ENCODE peak calls at places on chromosome X, in six cellular contexts. M, R, G, N, J and A are unnamed samples. For H3K4me1, the result is how much of the 10 kb centered on the place peaks cover.

GRCh38 chrX:48045410-48046311 is 25.8 kb downstream of the ZNF630 start:
- DNase-seq in M (peak), R (peak), G (no peak), N (peak), J (peak), A (no peak)

GRCh38 chrX:46204721-46205422 is 340.3 kb downstream of the ZNF674 start:
- DNase-seq in M (no peak), R (no peak), G (no peak), N (no peak), J (no peak), A (no peak)

GRCh38 chrX:118693843-118694242 is 33.6 kb upstream of the IL13RA1 start:
- DNase-seq in M (no peak), R (no peak), G (no peak), N (no peak), J (no peak), A (no peak)

GRCh38 chrX:110108381-110108796 is 105.5 kb downstream of the TMEM164 start:
- DNase-seq in M (peak), R (no peak), G (no peak), N (peak), J (no peak), A (no peak)

GRCh38 chrX:124406294-124407013 is 60.1 kb downstream of the SH2D1A start:
- DNase-seq in M (peak), R (peak), G (peak), N (peak), J (no peak), A (peak)

GRCh38 chrX:95063554-95063953 is 1389.5 kb downstream of the FAM133A start:
- DNase-seq in M (no peak), R (peak), G (no peak), N (no peak), J (no peak), A (no peak)

GRCh38 chrX:70172226-70172625 is 5.1 kb upstream of the DGAT2L6 start:
- DNase-seq in M (peak), R (peak), G (no peak), N (no peak), J (no peak), A (no peak)

GRCh38 chrX:49185062-49185394 is 1.1 kb downstream of the PRICKLE3 start:
- DNase-seq in M (no peak), R (peak), G (no peak), N (no peak), J (no peak), A (no peak)

GRCh38 chrX:54452920-54453319 is 12.7 kb downstream of the TSR2 start:
- DNase-seq in M (peak), R (peak), G (no peak), N (no peak), J (no peak), A (no peak)

GRCh38 chrX:20620301-20620700 is 353.6 kb upstream of the RPS6KA3 start:
- DNase-seq in M (peak), R (peak), G (no peak), N (no peak), J (no peak), A (no peak)

GRCh38 chrX:74377282-74377681 is 44.0 kb upstream of the SLC16A2 start:
- DNase-seq in M (no peak), R (no peak), G (no peak), N (no peak), J (no peak), A (no peak)

GRCh38 chrX:31128849-31129248 is 57.0 kb upstream of the FTHL17 start:
- DNase-seq in M (no peak), R (no peak), G (no peak), N (no peak), J (no peak), A (no peak)

GRCh38 chrX:46549914-46550313 is 4.7 kb upstream of the ZNF674 start:
- DNase-seq in M (no peak), R (no peak), G (no peak), N (no peak), J (no peak), A (no peak)

GRCh38 chrX:44422631-44423030 is 79.2 kb upstream of the EFHC2 start:
- DNase-seq in M (no peak), R (peak), G (no peak), N (no peak), J (no peak), A (no peak)

GRCh38 chrX:118644378-118644777 is 83.0 kb upstream of the IL13RA1 start:
- DNase-seq in M (peak), R (peak), G (peak), N (no peak), J (no peak), A (no peak)

GRCh38 chrX:69051901-69052300 is 113.4 kb downstream of the PJA1 start:
- DNase-seq in M (no peak), R (no peak), G (no peak), N (no peak), J (no peak), A (no peak)

GRCh38 chrX:135324463-135324862 is 15.2 kb downstream of the ETDC start:
- DNase-seq in M (no peak), R (no peak), G (no peak), N (no peak), J (no peak), A (no peak)

GRCh38 chrX:15216280-15216679 is 53.6 kb downstream of the ASB9 start:
- DNase-seq in M (no peak), R (no peak), G (no peak), N (no peak), J (no peak), A (no peak)

GRCh38 chrX:72023071-72023470 is 108.6 kb downstream of the RTL5 start:
- DNase-seq in M (no peak), R (no peak), G (no peak), N (no peak), J (no peak), A (no peak)

GRCh38 chrX:15930585-15930984 is 76.0 kb upstream of the AP1S2 start:
- DNase-seq in M (peak), R (peak), G (no peak), N (no peak), J (no peak), A (no peak)

GRCh38 chrX:53001958-53002357 is 43.6 kb upstream of the FAM156A start:
- DNase-seq in M (no peak), R (no peak), G (no peak), N (no peak), J (no peak), A (no peak)

GRCh38 chrX:113400193-113400704 is 559.6 kb upstream of the AMOT start:
- DNase-seq in M (no peak), R (peak), G (no peak), N (no peak), J (no peak), A (no peak)

GRCh38 chrX:39855748-39856129 is 242.0 kb downstream of the BCOR start:
- DNase-seq in M (peak), R (peak), G (no peak), N (no peak), J (no peak), A (peak)

GRCh38 chrX:24334473-24334872 is 20.6 kb upstream of the SUPT20HL2 start:
- DNase-seq in M (no peak), R (no peak), G (no peak), N (no peak), J (no peak), A (no peak)

GRCh38 chrX:65985922-65986588 is 53.8 kb downstream of the VSIG4 start:
- DNase-seq in M (peak), R (peak), G (peak), N (no peak), J (no peak), A (peak)

GRCh38 chrX:77436271-77436670 is 10.9 kb upstream of the FGF16 start:
- DNase-seq in M (no peak), R (peak), G (no peak), N (no peak), J (no peak), A (no peak)

GRCh38 chrX:31240982-31241381 is 169.1 kb upstream of the FTHL17 start:
- DNase-seq in M (no peak), R (no peak), G (no peak), N (no peak), J (no peak), A (no peak)

GRCh38 chrX:17052210-17052609 is 105.8 kb downstream of the REPS2 start:
- DNase-seq in M (peak), R (peak), G (no peak), N (no peak), J (no peak), A (no peak)

GRCh38 chrX:119479845-119480244 is 11.6 kb downstream of the SLC25A5 start:
- DNase-seq in M (no peak), R (no peak), G (no peak), N (no peak), J (no peak), A (no peak)

GRCh38 chrX:136783159-136783558 is 2.4 kb upstream of the ARHGEF6 start:
- DNase-seq in M (no peak), R (no peak), G (no peak), N (no peak), J (no peak), A (no peak)
- H3K27ac ChIP-seq in M (no peak), R (no peak), G (no peak), N (no peak), J (no peak), A (no peak)

DNA sequence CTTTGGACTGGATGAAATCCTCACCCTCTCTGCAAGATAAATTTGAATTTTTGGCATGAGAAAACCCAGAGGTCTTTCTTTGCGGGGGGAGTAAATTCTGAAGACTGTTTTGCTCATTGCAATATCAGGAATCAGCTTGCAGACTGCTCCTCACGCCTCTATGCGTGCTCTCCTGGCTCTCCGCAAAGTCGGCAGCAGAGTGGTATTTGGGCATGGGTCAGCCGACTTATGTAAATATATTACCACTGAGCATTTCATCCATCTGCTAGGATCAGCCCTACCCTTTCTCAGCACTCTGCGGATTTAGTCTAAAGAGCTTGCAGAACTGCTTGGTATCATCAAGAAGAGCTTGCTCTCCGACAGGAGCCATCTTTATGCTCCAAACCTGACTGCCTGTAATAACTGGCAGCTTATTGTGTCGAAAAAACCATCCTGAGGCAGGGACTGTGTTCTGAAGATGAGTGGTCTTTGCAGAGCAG is 288.1 kb downstream of the ASMT start:
- DNase-seq in M (no peak), R (no peak), G (no peak), N (no peak), J (no peak), A (no peak)
- H3K4me1 ChIP-seq in M (under half), R (under half), G (under half), N (under half), J (under half), A (under half)

DNA sequence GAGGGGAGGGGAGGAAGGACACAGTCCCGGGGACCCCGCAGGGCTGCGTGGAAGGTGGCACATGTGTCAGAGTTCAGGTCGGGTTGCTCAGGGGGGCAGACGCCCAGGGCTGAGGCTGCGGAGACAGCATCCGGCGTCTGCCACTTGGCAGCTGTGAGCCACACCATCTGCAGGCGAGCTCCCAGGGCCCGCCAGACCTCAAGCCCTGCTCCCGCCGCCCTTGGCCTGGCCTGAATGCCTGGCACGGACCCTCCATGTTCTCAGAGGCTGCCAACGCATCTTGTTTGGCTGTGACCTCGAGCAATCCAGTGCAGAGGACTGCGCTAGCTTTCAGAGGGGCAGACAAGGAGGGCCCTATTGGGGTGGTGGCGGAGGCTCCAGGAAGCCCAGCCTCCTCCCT is 5.1 kb downstream of the BGN start:
- DNase-seq in M (no peak), R (peak), G (no peak), N (peak), J (no peak), A (no peak)
- H3K27ac ChIP-seq in M (no peak), R (no peak), G (no peak), N (peak), J (no peak), A (no peak)

GRCh38 chrX:130109429-130110378 is 593 bp downstream of the ELF4 start:
- DNase-seq in M (peak), R (peak), G (no peak), N (no peak), J (peak), A (no peak)

GRCh38 chrX:130105226-130105625 is 5.1 kb downstream of the ELF4 start:
- DNase-seq in M (no peak), R (peak), G (no peak), N (no peak), J (no peak), A (no peak)

GRCh38 chrX:130103605-130104004 is 6.7 kb downstream of the ELF4 start:
- DNase-seq in M (no peak), R (no peak), G (no peak), N (no peak), J (no peak), A (no peak)

GRCh38 chrX:130108647-130109428 is 1.5 kb downstream of the ELF4 start:
- DNase-seq in M (no peak), R (peak), G (no peak), N (peak), J (peak), A (peak)

DNA sequence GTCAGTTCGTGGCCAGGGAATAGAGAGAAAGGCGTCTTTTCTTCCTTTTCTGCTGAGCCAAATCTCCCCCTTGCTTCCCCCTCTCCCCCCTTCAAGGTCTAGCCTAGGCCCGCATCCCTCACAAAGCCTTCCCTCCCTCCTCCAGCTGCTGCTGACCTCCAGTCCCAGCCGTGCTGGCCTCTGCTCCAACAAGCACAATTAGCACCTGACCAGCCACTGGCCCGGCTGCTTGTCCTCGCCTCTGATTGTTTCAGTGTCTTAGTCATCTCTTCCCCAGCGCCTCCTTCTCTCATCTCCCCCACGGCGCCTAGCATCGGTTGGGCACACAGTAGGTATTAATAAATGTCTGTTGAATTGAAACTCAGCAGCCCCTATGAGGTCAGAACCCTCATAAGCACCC is 4.2 kb downstream of the ELF4 start:
- DNase-seq in M (no peak), R (peak), G (no peak), N (peak), J (no peak), A (no peak)
- H3K4me1 ChIP-seq in M (under half), R (under half), G (under half), N (under half), J (under half), A (under half)

GRCh38 chrX:390459-390858 is 3.8 kb upstream of the PPP2R3B start:
- DNase-seq in M (no peak), R (no peak), G (no peak), N (no peak), J (no peak), A (no peak)
- H3K27ac ChIP-seq in M (no peak), R (no peak), G (no peak), N (no peak), J (no peak), A (no peak)

GRCh38 chrX:12868747-12869146 is 1.9 kb downstream of the TLR7 start:
- DNase-seq in M (no peak), R (no peak), G (no peak), N (no peak), J (no peak), A (no peak)
- H3K4me1 ChIP-seq in M (under half), R (under half), G (under half), N (under half), J (under half), A (under half)

GRCh38 chrX:13778916-13779315 is 38.0 kb downstream of the GPM6B start:
- DNase-seq in M (peak), R (peak), G (no peak), N (no peak), J (no peak), A (no peak)

GRCh38 chrX:13776387-13776786 is 40.5 kb downstream of the GPM6B start:
- DNase-seq in M (no peak), R (no peak), G (no peak), N (no peak), J (no peak), A (no peak)

GRCh38 chrX:13770013-13770412 is 35.5 kb downstream of the OFD1 start:
- DNase-seq in M (no peak), R (no peak), G (no peak), N (no peak), J (no peak), A (no peak)

GRCh38 chrX:13775837-13776236 is 41.1 kb downstream of the GPM6B start:
- DNase-seq in M (no peak), R (no peak), G (no peak), N (no peak), J (no peak), A (no peak)

DNA sequence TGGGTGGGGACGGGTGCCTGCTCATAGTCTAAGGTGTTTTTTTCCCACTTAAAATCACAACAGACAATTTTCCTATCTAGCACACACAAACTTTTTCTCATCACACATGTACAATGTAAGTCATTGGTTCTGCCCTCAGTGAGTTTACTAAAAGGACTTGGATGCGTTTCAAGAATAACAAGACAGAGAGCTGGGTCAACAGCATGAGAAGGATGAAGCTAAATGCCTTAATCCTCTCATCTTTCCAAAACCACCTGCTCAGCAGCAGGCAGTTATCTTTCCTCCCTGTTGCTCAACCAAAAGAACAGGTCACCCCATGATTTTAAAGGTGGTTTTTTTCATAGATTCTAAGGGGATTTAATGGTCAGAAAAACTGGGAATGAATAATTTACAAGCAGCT is 40.1 kb downstream of the OFD1 start:
- DNase-seq in M (no peak), R (no peak), G (no peak), N (no peak), J (no peak), A (no peak)
- H3K27ac ChIP-seq in M (no peak), R (no peak), G (no peak), N (no peak), J (no peak), A (no peak)

DNA sequence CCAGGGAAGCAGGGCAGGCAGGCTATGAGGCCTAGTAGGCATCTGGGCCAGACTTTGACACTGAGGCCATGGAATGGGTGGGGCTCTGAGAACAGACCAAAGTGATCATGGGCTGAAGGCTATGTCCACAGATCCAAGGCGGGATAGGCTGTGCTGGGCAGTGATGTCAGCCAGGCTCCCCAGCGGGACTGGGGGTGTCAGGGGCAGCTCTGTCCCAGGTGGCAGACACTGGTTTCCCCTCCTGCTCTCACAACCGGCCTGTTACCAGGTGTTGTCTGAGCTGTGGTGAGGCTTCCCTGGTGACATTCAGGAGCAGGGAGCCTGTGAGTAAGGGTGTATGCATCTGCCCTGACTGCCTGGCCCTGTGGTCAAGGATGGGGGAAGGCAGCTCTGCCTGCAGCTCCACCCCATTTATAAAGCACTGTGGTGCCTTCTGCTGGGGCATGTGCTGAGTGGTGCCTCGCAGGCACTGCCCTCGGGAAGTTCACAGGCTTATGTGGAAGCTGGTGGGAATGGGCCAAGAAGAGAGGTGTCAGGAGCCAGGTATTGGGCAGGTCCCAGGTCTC is 2.9 kb downstream of the IL9R start:
- DNase-seq in M (no peak), R (no peak), G (no peak), N (no peak), J (no peak), A (no peak)
- H3K4me1 ChIP-seq in M (under half), R (under half), G (under half), N (under half), J (under half), A (under half)